ENCODE peak calls at places on chromosomes 6 and 20, in six cellular contexts. One of them, this sample, is unnamed.

GRCh38 chr6:2854394-2854982 is 12.8 kb upstream of the SERPINB1 start:
- DNase-seq in H54: no peak
- DNase-seq in anterior cingulate cortex: no peak
- DNase-seq in epithelial cell of esophagus: no peak
- DNase-seq in nephron progenitor cell: no peak
- DNase-seq in DMS153: no peak
- DNase-seq in this sample: no peak

GRCh38 chr20:2299301-2299700 is 3.5 kb downstream of the TGM3 start:
- DNase-seq in H54: no peak
- DNase-seq in anterior cingulate cortex: no peak
- DNase-seq in epithelial cell of esophagus: peak
- DNase-seq in nephron progenitor cell: no peak
- DNase-seq in DMS153: no peak
- DNase-seq in this sample: peak

GRCh38 chr6:44041461-44042260 is 85.6 kb downstream of the MRPL14 start:
- DNase-seq in H54: peak
- DNase-seq in anterior cingulate cortex: peak
- DNase-seq in epithelial cell of esophagus: peak
- DNase-seq in nephron progenitor cell: no peak
- DNase-seq in DMS153: no peak
- DNase-seq in this sample: peak

GRCh38 chr6:116190550-116190949 is 63.3 kb downstream of the TSPYL4 start:
- DNase-seq in H54: no peak
- DNase-seq in anterior cingulate cortex: no peak
- DNase-seq in epithelial cell of esophagus: no peak
- DNase-seq in nephron progenitor cell: no peak
- DNase-seq in DMS153: no peak
- DNase-seq in this sample: no peak

GRCh38 chr20:4135385-4136077 is 120.2 kb upstream of the RNF24 start:
- DNase-seq in H54: peak
- DNase-seq in anterior cingulate cortex: no peak
- DNase-seq in epithelial cell of esophagus: peak
- DNase-seq in nephron progenitor cell: no peak
- DNase-seq in DMS153: peak
- DNase-seq in this sample: peak

GRCh38 chr20:48760403-48760889 is 67.4 kb downstream of the PREX1 start:
- DNase-seq in H54: peak
- DNase-seq in anterior cingulate cortex: no peak
- DNase-seq in epithelial cell of esophagus: peak
- DNase-seq in nephron progenitor cell: no peak
- DNase-seq in DMS153: no peak
- DNase-seq in this sample: peak

GRCh38 chr20:60903325-60903958 is 348.6 kb upstream of the CDH4 start:
- DNase-seq in H54: no peak
- DNase-seq in anterior cingulate cortex: no peak
- DNase-seq in epithelial cell of esophagus: no peak
- DNase-seq in nephron progenitor cell: no peak
- DNase-seq in DMS153: no peak
- DNase-seq in this sample: no peak

GRCh38 chr6:146354451-146354850 is 189.2 kb upstream of the RAB32 start:
- DNase-seq in H54: no peak
- DNase-seq in anterior cingulate cortex: no peak
- DNase-seq in epithelial cell of esophagus: no peak
- DNase-seq in nephron progenitor cell: no peak
- DNase-seq in DMS153: no peak
- DNase-seq in this sample: no peak

GRCh38 chr20:41249371-41249770 is 68.2 kb downstream of the ZHX3 start:
- DNase-seq in H54: peak
- DNase-seq in anterior cingulate cortex: peak
- DNase-seq in epithelial cell of esophagus: peak
- DNase-seq in nephron progenitor cell: peak
- DNase-seq in DMS153: no peak
- DNase-seq in this sample: peak

GRCh38 chr6:30483677-30484279 is 5.5 kb upstream of the HLA-E start:
- DNase-seq in H54: no peak
- DNase-seq in anterior cingulate cortex: no peak
- DNase-seq in epithelial cell of esophagus: peak
- DNase-seq in nephron progenitor cell: peak
- DNase-seq in DMS153: no peak
- DNase-seq in this sample: peak

GRCh38 chr6:43924222-43924702 is 154.3 kb downstream of the VEGFA start:
- DNase-seq in H54: peak
- DNase-seq in anterior cingulate cortex: peak
- DNase-seq in epithelial cell of esophagus: no peak
- DNase-seq in nephron progenitor cell: no peak
- DNase-seq in DMS153: no peak
- DNase-seq in this sample: no peak

GRCh38 chr6:167162591-167162990 is 4.8 kb upstream of the GPR31 start:
- DNase-seq in H54: no peak
- DNase-seq in anterior cingulate cortex: no peak
- DNase-seq in epithelial cell of esophagus: no peak
- DNase-seq in nephron progenitor cell: no peak
- DNase-seq in DMS153: no peak
- DNase-seq in this sample: no peak

GRCh38 chr6:133241901-133242760 is 974 bp downstream of the EYA4 start:
- DNase-seq in H54: no peak
- DNase-seq in anterior cingulate cortex: no peak
- DNase-seq in epithelial cell of esophagus: peak
- DNase-seq in nephron progenitor cell: peak
- DNase-seq in DMS153: no peak
- DNase-seq in this sample: peak

GRCh38 chr6:487956-488355 is 96.4 kb downstream of the IRF4 start:
- DNase-seq in H54: no peak
- DNase-seq in anterior cingulate cortex: peak
- DNase-seq in epithelial cell of esophagus: no peak
- DNase-seq in nephron progenitor cell: no peak
- DNase-seq in DMS153: no peak
- DNase-seq in this sample: no peak

GRCh38 chr6:33427585-33428218 is 7.8 kb downstream of the SYNGAP1 start:
- DNase-seq in H54: peak
- DNase-seq in anterior cingulate cortex: peak
- DNase-seq in epithelial cell of esophagus: peak
- DNase-seq in nephron progenitor cell: peak
- DNase-seq in DMS153: no peak
- DNase-seq in this sample: no peak

GRCh38 chr6:43496370-43497128 is 13.6 kb downstream of the LRRC73 start:
- DNase-seq in H54: peak
- DNase-seq in anterior cingulate cortex: no peak
- DNase-seq in epithelial cell of esophagus: peak
- DNase-seq in nephron progenitor cell: peak
- DNase-seq in DMS153: no peak
- DNase-seq in this sample: peak